ENCODE peak calls at places on chromosome 9, in seven cellular contexts. P is IMR-90, G is endodermal cell, E is PC-3, J is HL-60, Z is heart left ventricle, O is thyroid gland. M is an unnamed sample.

GRCh38 chr9:84151236-84151635 is 170.6 kb downstream of the RMI1 start:
- DNase-seq in J (no peak), O (no peak), P (no peak), G (peak; percentile 68), E (no peak), Z (no peak), M (no peak)

GRCh38 chr9:136949239-136949816 is 2.7 kb upstream of the LCN12 start:
- DNase-seq in J (no peak), O (peak; percentile 36), E (no peak), P (no peak), G (no peak), Z (no peak), M (no peak)

GRCh38 chr9:135928074-135928730 is 20.9 kb upstream of the CAMSAP1 start:
- DNase-seq in G (no peak), E (no peak), O (no peak), J (no peak), Z (no peak), P (no peak), M (no peak)

GRCh38 chr9:109411069-109411761 is 86.9 kb downstream of the PTPN3 start:
- DNase-seq in G (no peak), O (no peak), Z (no peak), P (no peak), E (no peak), J (no peak), M (no peak)

GRCh38 chr9:38432922-38433510 is 8.8 kb upstream of the IGFBPL1 start:
- DNase-seq in G (no peak), J (no peak), P (peak; percentile 54), O (peak; percentile 23), E (peak; percentile 65), Z (no peak), M (no peak)

GRCh38 chr9:90808890-90809685 is 7.5 kb downstream of the SYK start:
- DNase-seq in J (no peak), Z (no peak), E (no peak), P (no peak), O (no peak), G (no peak), M (peak; percentile 10)

GRCh38 chr9:126991170-126991569 is 76.6 kb downstream of the RALGPS1 start:
- DNase-seq in Z (no peak), E (no peak), J (no peak), G (no peak), P (no peak), O (no peak), M (no peak)

GRCh38 chr9:92759990-92760893 is 4.4 kb downstream of the BICD2 start:
- DNase-seq in P (no peak), J (no peak), G (no peak), Z (peak; percentile 80), E (no peak), O (peak; percentile 54), M (peak; percentile 59)

GRCh38 chr9:130940023-130940549 is 1.0 kb upstream of the FIBCD1 start:
- DNase-seq in Z (no peak), G (peak; percentile 76), O (no peak), P (no peak), E (no peak), J (no peak), M (no peak)

GRCh38 chr9:78777747-78778146 is 480.8 kb downstream of the PSAT1 start:
- DNase-seq in E (no peak), Z (no peak), P (no peak), G (peak; percentile 54), J (no peak), O (no peak), M (no peak)

GRCh38 chr9:69874301-69875060 is 53.9 kb downstream of the CFAP95 start:
- DNase-seq in J (no peak), G (no peak), E (no peak), P (no peak), O (no peak), Z (peak; percentile 29), M (no peak)

GRCh38 chr9:98191615-98192502 is 578 bp downstream of the CORO2A start:
- DNase-seq in O (peak; percentile 70), E (peak; percentile 9), Z (no peak), P (no peak), G (peak; percentile 84), J (peak; percentile 44), M (no peak)

GRCh38 chr9:98701576-98701975 is 7.2 kb downstream of the GABBR2 start:
- DNase-seq in Z (no peak), P (no peak), G (no peak), E (no peak), O (no peak), J (no peak), M (no peak)

DNA sequence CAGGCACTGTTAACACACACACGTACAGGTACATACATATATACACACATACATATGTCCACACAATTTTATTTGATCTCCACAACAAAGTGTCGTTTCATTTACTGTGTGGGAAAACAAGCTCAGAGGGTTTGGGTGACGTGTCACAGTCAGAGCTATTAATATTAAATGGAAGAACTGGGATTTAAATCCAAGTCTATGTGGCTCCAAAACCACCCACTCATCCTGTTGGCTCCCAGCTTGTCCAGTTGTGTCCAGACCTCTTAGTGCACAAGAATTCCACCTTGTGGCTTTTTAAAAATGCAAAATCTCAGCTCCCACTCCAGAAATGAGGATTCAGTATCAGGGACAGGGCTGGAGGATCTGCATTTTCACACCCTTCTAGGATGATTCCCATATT is 52.3 kb upstream of the PTPDC1 start:
- DNase-seq in J (no peak), Z (no peak), P (no peak), G (no peak), O (no peak), E (no peak), M (no peak)
- H3K27ac ChIP-seq in J (no peak overlapping the region), Z (no peak overlapping the region), P (no peak overlapping the region), G (no peak overlapping the region), O (no peak overlapping the region), E (no peak overlapping the region), M (no peak overlapping the region)

GRCh38 chr9:107975426-107976010 is 485.9 kb upstream of the KLF4 start:
- DNase-seq in E (no peak), J (no peak), Z (no peak), O (no peak), P (no peak), G (no peak), M (no peak)
- H3K27ac ChIP-seq in E (no peak overlapping the region), J (no peak overlapping the region), Z (no peak overlapping the region), O (no peak overlapping the region), P (no peak overlapping the region), G (no peak overlapping the region), M (no peak overlapping the region)

GRCh38 chr9:3507395-3508077 is 18.3 kb downstream of the RFX3 start:
- DNase-seq in J (peak; percentile 27), Z (no peak), G (no peak), O (no peak), P (no peak), E (no peak), M (no peak)
- H3K27ac ChIP-seq in J (peak overlapping the region; percentile 91), Z (peak overlapping the region; percentile 84), G (no peak overlapping the region), O (no peak overlapping the region), P (no peak overlapping the region), E (no peak overlapping the region), M (no peak overlapping the region)

DNA sequence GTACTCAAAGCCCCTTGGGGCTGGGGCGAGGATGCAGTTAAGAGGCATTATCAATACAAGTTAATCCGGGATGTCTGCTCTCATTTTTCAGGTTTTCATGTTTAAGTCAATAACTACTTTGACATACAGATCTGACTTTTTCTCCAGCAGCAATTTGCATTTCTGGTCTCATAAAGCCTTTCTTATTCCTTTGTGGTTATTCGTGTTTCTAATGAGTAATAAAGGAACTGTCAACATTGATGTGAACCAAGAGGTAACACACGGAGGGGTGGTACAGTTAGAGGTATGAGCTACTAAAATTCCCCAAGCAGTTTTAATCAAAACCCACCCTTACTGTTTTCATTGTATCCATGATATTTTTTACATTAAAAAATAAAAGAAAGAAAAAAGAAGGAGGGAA is 138.0 kb upstream of the NFIB start:
- DNase-seq in E (no peak), P (no peak), Z (no peak), G (no peak), O (no peak), J (no peak), M (no peak)
- H3K27ac ChIP-seq in E (no peak overlapping the region), P (no peak overlapping the region), Z (no peak overlapping the region), G (no peak overlapping the region), O (no peak overlapping the region), J (no peak overlapping the region), M (no peak overlapping the region)

GRCh38 chr9:95776131-95776530 is 99.4 kb upstream of the ERCC6L2 start:
- DNase-seq in O (no peak), Z (no peak), J (no peak), P (peak; percentile 79), G (no peak), E (no peak), M (no peak)
- H3K27ac ChIP-seq in O (no peak overlapping the region), Z (no peak overlapping the region), J (no peak overlapping the region), P (peak overlapping the region; percentile 84), G (no peak overlapping the region), E (no peak overlapping the region), M (no peak overlapping the region)

DNA sequence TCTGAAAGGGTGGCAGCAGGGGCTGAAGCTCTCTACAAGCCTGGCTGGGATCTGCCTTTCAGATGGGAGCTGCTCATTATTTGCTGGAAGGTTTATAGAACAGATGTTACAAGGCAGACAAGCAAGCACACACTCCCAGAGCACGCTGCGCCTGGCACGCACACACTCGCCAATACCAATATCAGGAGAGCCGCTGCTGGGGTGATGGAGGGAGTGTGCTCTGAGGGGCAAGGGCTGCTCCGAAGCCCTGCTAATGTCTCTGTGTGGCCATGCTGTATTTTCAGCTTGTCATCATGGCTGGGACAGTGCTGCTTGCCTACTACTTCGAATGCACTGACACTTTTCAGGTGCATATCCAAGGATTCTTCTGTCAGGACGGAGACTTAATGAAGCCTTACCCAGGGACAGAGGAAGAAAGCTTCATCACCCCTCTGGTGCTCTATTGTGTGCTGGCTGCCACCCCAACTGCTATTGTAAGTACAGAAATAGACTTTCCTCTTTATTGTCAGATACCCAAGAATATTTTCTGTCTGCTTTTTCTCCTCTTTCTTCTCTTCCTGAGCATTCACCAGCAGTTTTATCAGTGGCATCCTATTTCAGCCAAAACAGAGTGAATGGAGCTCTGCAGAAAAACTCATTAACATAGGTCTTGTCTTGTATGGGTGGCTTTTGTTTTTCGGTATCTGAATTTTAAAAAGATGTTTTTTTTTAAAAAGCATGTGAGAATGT is 115.0 kb downstream of the BAAT start:
- DNase-seq in G (no peak), O (no peak), Z (no peak), J (no peak), E (no peak), P (no peak), M (no peak)
- H3K27ac ChIP-seq in G (no peak overlapping the region), O (no peak overlapping the region), Z (no peak overlapping the region), J (no peak overlapping the region), E (no peak overlapping the region), P (no peak overlapping the region), M (peak overlapping the region; percentile 85)

GRCh38 chr9:111915425-111915758 is 18.8 kb downstream of the UGCG start:
- DNase-seq in E (no peak), J (no peak), P (no peak), O (no peak), Z (no peak), G (no peak), M (no peak)

GRCh38 chr9:111917201-111917600 is 20.6 kb downstream of the UGCG start:
- DNase-seq in Z (no peak), P (no peak), E (no peak), G (no peak), J (no peak), O (no peak), M (no peak)

GRCh38 chr9:111913159-111913558 is 16.5 kb downstream of the UGCG start:
- DNase-seq in Z (no peak), P (no peak), G (no peak), E (no peak), J (no peak), O (no peak), M (no peak)

GRCh38 chr9:111916234-111916645 is 19.6 kb downstream of the UGCG start:
- DNase-seq in G (no peak), P (no peak), O (no peak), E (no peak), J (no peak), Z (no peak), M (no peak)

GRCh38 chr9:111914749-111915424 is 18.3 kb downstream of the UGCG start:
- DNase-seq in E (no peak), P (no peak), G (no peak), J (no peak), O (no peak), Z (no peak), M (no peak)
- H3K27ac ChIP-seq in E (no peak overlapping the region), P (no peak overlapping the region), G (no peak overlapping the region), J (no peak overlapping the region), O (no peak overlapping the region), Z (no peak overlapping the region), M (no peak overlapping the region)